ENCODE peak calls at places on chromosomes 13 and 19, in six cellular contexts. C is tibial artery, X is GM12864, N is thyroid gland, V is thoracic aorta, T is uterus. A is an unnamed sample.

GRCh38 chr19:474126-475078 is 13.6 kb upstream of the SHC2 start:
- DNase-seq in C (no peak), X (no peak), N (no peak), V (no peak), T (no peak), A (no peak)

GRCh38 chr13:96779691-96780090 is 214.6 kb downstream of the OXGR1 start:
- DNase-seq in C (no peak), X (no peak), N (no peak), V (no peak), T (no peak), A (no peak)

GRCh38 chr19:13507053-13507611 is 853 bp upstream of the CACNA1A start:
- DNase-seq in C (no peak), X (no peak), N (no peak), V (no peak), T (no peak), A (no peak)

GRCh38 chr13:88248393-88248792 is 577.2 kb downstream of the SLITRK5 start:
- DNase-seq in C (no peak), X (no peak), N (no peak), V (no peak), T (no peak), A (no peak)

GRCh38 chr19:6047741-6048231 is 62.5 kb downstream of the RFX2 start:
- DNase-seq in C (no peak), X (no peak), N (peak; percentile 51), V (no peak), T (peak; percentile 24), A (peak; percentile 56)

GRCh38 chr19:57773488-57773887 is 4.0 kb downstream of the ZNF586 start:
- DNase-seq in C (no peak), X (no peak), N (no peak), V (no peak), T (no peak), A (no peak)

GRCh38 chr13:61142506-61142905 is 273.1 kb downstream of the PCDH20 start:
- DNase-seq in C (no peak), X (no peak), N (no peak), V (no peak), T (no peak), A (no peak)

GRCh38 chr13:55563267-55563666 is 1577.5 kb upstream of the PRR20A start:
- DNase-seq in C (no peak), X (no peak), N (no peak), V (no peak), T (no peak), A (no peak)

GRCh38 chr13:49759503-49759902 is 33.0 kb downstream of the KPNA3 start:
- DNase-seq in C (no peak), X (peak; percentile 5), N (no peak), V (no peak), T (no peak), A (no peak)

GRCh38 chr19:49870309-49870901 is 3.0 kb upstream of the PNKP start:
- DNase-seq in C (no peak), X (no peak), N (no peak), V (no peak), T (no peak), A (no peak)

GRCh38 chr19:8673281-8673891 is 25.2 kb downstream of the ACTL9 start:
- DNase-seq in C (no peak), X (no peak), N (no peak), V (no peak), T (no peak), A (no peak)

GRCh38 chr19:38122402-38123093 is 101.5 kb downstream of the DPF1 start:
- DNase-seq in C (no peak), X (no peak), N (no peak), V (no peak), T (no peak), A (no peak)

GRCh38 chr13:69010789-69011188 is 1096.8 kb upstream of the ATXN8OS start:
- DNase-seq in C (no peak), X (no peak), N (no peak), V (no peak), T (no peak), A (no peak)

GRCh38 chr13:36382030-36382429 is 35.8 kb upstream of the SPART start:
- DNase-seq in C (no peak), X (no peak), N (no peak), V (no peak), T (no peak), A (no peak)

GRCh38 chr19:10654610-10655456 is 687 bp downstream of the ILF3 start:
- DNase-seq in C (peak; percentile 40), X (no peak), N (peak; percentile 34), V (no peak), T (peak; percentile 61), A (peak; percentile 29)

GRCh38 chr13:97659602-97660001 is 225.6 kb downstream of the RAP2A start:
- DNase-seq in C (no peak), X (no peak), N (peak; percentile 22), V (no peak), T (no peak), A (peak; percentile 56)

GRCh38 chr13:113905942-113906341 is 42.1 kb upstream of the GAS6 start:
- DNase-seq in C (no peak), X (no peak), N (no peak), V (no peak), T (peak; percentile 11), A (no peak)

GRCh38 chr19:50496189-50497029 is 14.6 kb downstream of the JOSD2 start:
- DNase-seq in C (no peak), X (no peak), N (peak; percentile 89), V (no peak), T (peak; percentile 5), A (no peak)

GRCh38 chr19:8515317-8515716 is 1.4 kb upstream of the ZNF414 start:
- DNase-seq in C (no peak), X (no peak), N (no peak), V (no peak), T (no peak), A (no peak)

GRCh38 chr13:23966221-23966690 is 69.0 kb upstream of the C1QTNF9B start:
- DNase-seq in C (no peak), X (no peak), N (no peak), V (no peak), T (no peak), A (no peak)

GRCh38 chr13:77874406-77874805 is 44.2 kb downstream of the EDNRB start:
- DNase-seq in C (no peak), X (no peak), N (no peak), V (no peak), T (no peak), A (peak; percentile 65)

GRCh38 chr13:40145139-40145538 is 489.7 kb downstream of the COG6 start:
- DNase-seq in C (no peak), X (no peak), N (no peak), V (no peak), T (no peak), A (no peak)

GRCh38 chr13:24323036-24323738 is 13.8 kb downstream of the C1QTNF9 start:
- DNase-seq in C (no peak), X (no peak), N (no peak), V (no peak), T (no peak), A (no peak)

GRCh38 chr19:35090795-35091214 is 24.8 kb upstream of the FXYD3 start:
- DNase-seq in C (no peak), X (no peak), N (no peak), V (no peak), T (no peak), A (no peak)

GRCh38 chr19:2761876-2762782 is 20.9 kb downstream of the SGTA start:
- DNase-seq in C (no peak), X (no peak), N (no peak), V (no peak), T (no peak), A (no peak)

GRCh38 chr13:94416454-94417080 is 62.9 kb downstream of the DCT start:
- DNase-seq in C (no peak), X (no peak), N (no peak), V (no peak), T (no peak), A (peak; percentile 35)

GRCh38 chr19:17441241-17442135 is 7.0 kb downstream of the TMEM221 start:
- DNase-seq in C (no peak), X (no peak), N (peak; percentile 10), V (no peak), T (no peak), A (peak; percentile 68)

GRCh38 chr19:9793051-9793591 is 24.6 kb upstream of the ZNF846 start:
- DNase-seq in C (peak; percentile 59), X (no peak), N (peak; percentile 63), V (peak; percentile 31), T (no peak), A (peak; percentile 61)

GRCh38 chr13:44181938-44182337 is 191.7 kb upstream of the SERP2 start:
- DNase-seq in C (no peak), X (no peak), N (no peak), V (no peak), T (no peak), A (no peak)

GRCh38 chr19:41860419-41861097 is 503 bp downstream of the RPS19 start:
- DNase-seq in C (no peak), X (no peak), N (peak; percentile 14), V (no peak), T (no peak), A (no peak)

GRCh38 chr19:29547981-29548380 is 22.2 kb downstream of the VSTM2B start:
- DNase-seq in C (peak; percentile 0), X (no peak), N (no peak), V (no peak), T (no peak), A (no peak)

GRCh38 chr19:48480476-48481190 is 11.5 kb downstream of the CYTH2 start:
- DNase-seq in C (peak; percentile 53), X (no peak), N (no peak), V (no peak), T (peak; percentile 52), A (no peak)
- H3K4me3 ChIP-seq in C (peak overlapping the region; percentile 60), X (no peak overlapping the region), N (no peak overlapping the region), V (peak overlapping the region; percentile 89), T (peak overlapping the region; percentile 31), A (peak overlapping the region; percentile 27)

GRCh38 chr13:41939403-41939802 is 21.5 kb downstream of the VWA8 start:
- DNase-seq in C (no peak), X (no peak), N (no peak), V (no peak), T (no peak), A (no peak)

GRCh38 chr13:41941174-41941573 is 19.7 kb downstream of the VWA8 start:
- DNase-seq in C (no peak), X (no peak), N (no peak), V (no peak), T (no peak), A (peak; percentile 58)

GRCh38 chr13:41944635-41945401 is 16.1 kb downstream of the VWA8 start:
- DNase-seq in C (no peak), X (no peak), N (no peak), V (no peak), T (no peak), A (no peak)

GRCh38 chr13:41944229-41944628 is 16.7 kb downstream of the VWA8 start:
- DNase-seq in C (no peak), X (no peak), N (no peak), V (no peak), T (no peak), A (peak; percentile 18)

GRCh38 chr13:41942462-41943094 is 18.3 kb downstream of the VWA8 start:
- DNase-seq in C (no peak), X (no peak), N (peak; percentile 6), V (no peak), T (no peak), A (peak; percentile 60)
- TF ChIP-seq CTCF in C (no peak), X (peak; percentile 42), N (no peak), V (no peak), T (no peak), A (peak; percentile 51)

GRCh38 chr19:54281008-54281728 is at the start of gene LILRB2:
- DNase-seq in C (peak; percentile 31), X (no peak), N (no peak), V (no peak), T (no peak), A (no peak)
- H3K4me3 ChIP-seq in C (no peak within 1 kb of the TSS), X (no peak within 1 kb of the TSS), N (no peak within 1 kb of the TSS), V (peak within 1 kb of the TSS; percentile 52), T (no peak within 1 kb of the TSS), A (no peak within 1 kb of the TSS)

GRCh38 chr19:33192010-33192409 is 2.1 kb upstream of the LRP3 start:
- DNase-seq in C (no peak), X (no peak), N (no peak), V (no peak), T (no peak), A (no peak)
- TF ChIP-seq CTCF in C (no peak), X (peak; percentile 48), N (no peak), V (no peak), T (no peak), A (peak; percentile 13)